ENCODE peak calls at places on chromosomes 7 and 10, in eight cellular contexts. W is brain microvascular endothelial cell; H is AG04450; R is cardiac fibroblast; M is activated CD8-positive, alpha-beta T cell treated with anti-CD3 and anti-CD28 coated beads for 36 hours; B is PC-3; J is fibroblast of the aortic adventitia; A is kidney. U is an unnamed sample.

GRCh38 chr10:125786547-125786946 is 10.9 kb upstream of the MMP21 start:
- DNase-seq in H (no peak), B (no peak), J (no peak), W (no peak), A (no peak), R (no peak), M (no peak), U (no peak)

GRCh38 chr7:17099083-17099973 is 199.1 kb upstream of the AHR start:
- DNase-seq in M (no peak), J (peak), H (no peak), A (no peak), R (peak), W (no peak), B (peak), U (no peak)

GRCh38 chr7:26449175-26450165 is 157.8 kb downstream of the SNX10 start:
- DNase-seq in R (peak), M (no peak), J (peak), W (peak), H (no peak), B (peak), A (no peak), U (no peak)

GRCh38 chr7:30469303-30469702 is 9.3 kb downstream of the NOD1 start:
- DNase-seq in H (peak), R (peak), A (no peak), W (peak), B (no peak), J (peak), M (no peak), U (no peak)

GRCh38 chr10:132984801-132985545 is 42.6 kb upstream of the CFAP46 start:
- DNase-seq in H (no peak), M (no peak), A (peak), B (peak), J (peak), R (no peak), W (no peak), U (no peak)

GRCh38 chr10:70932415-70933196 is 44.2 kb upstream of the PCBD1 start:
- DNase-seq in R (no peak), J (no peak), B (no peak), H (no peak), A (no peak), W (no peak), M (no peak), U (no peak)

GRCh38 chr10:113059001-113059780 is 109.1 kb downstream of the TCF7L2 start:
- DNase-seq in B (no peak), A (no peak), J (peak), W (no peak), H (peak), R (peak), M (no peak), U (no peak)

GRCh38 chr7:24800667-24801066 is 43.4 kb upstream of the GSDME start:
- DNase-seq in R (no peak), W (no peak), H (no peak), A (no peak), B (no peak), M (no peak), J (no peak), U (no peak)

GRCh38 chr7:157007470-157008066 is 2.9 kb downstream of the MNX1 start:
- DNase-seq in A (no peak), H (no peak), B (no peak), M (no peak), J (no peak), W (no peak), R (no peak), U (no peak)

GRCh38 chr10:113094114-113094486 is 144.1 kb downstream of the TCF7L2 start:
- DNase-seq in B (peak), R (peak), A (no peak), H (no peak), M (no peak), J (no peak), W (no peak), U (no peak)

GRCh38 chr7:7970620-7971307 is 2.2 kb downstream of the GLCCI1 start:
- DNase-seq in R (peak), M (no peak), H (no peak), J (peak), W (no peak), B (peak), A (no peak), U (no peak)

GRCh38 chr7:105164751-105165150 is 150.7 kb downstream of the KMT2E start:
- DNase-seq in R (no peak), B (no peak), W (no peak), H (no peak), A (no peak), M (no peak), J (no peak), U (no peak)

GRCh38 chr10:123833170-123833850 is 58.3 kb downstream of the CPXM2 start:
- DNase-seq in J (no peak), H (no peak), A (no peak), R (no peak), B (no peak), M (no peak), W (no peak), U (no peak)

GRCh38 chr10:123837771-123838170 is 53.8 kb downstream of the CPXM2 start:
- DNase-seq in B (no peak), A (no peak), W (no peak), R (no peak), H (no peak), M (no peak), J (no peak), U (no peak)

GRCh38 chr10:123835575-123835974 is 56.0 kb downstream of the CPXM2 start:
- DNase-seq in B (no peak), J (peak), M (no peak), R (no peak), A (no peak), W (no peak), H (no peak), U (peak)

GRCh38 chr10:123838596-123839310 is 52.9 kb downstream of the CPXM2 start:
- DNase-seq in B (no peak), W (no peak), M (no peak), J (no peak), H (no peak), A (no peak), R (no peak), U (no peak)

GRCh38 chr10:123836418-123837145 is 55.0 kb downstream of the CPXM2 start:
- DNase-seq in J (no peak), M (no peak), H (no peak), W (no peak), B (no peak), R (no peak), A (no peak), U (no peak)
- TF ChIP-seq CTCF in J (no peak), M (no peak), H (no peak), W (no peak), B (no peak), R (no peak), A (no peak), U (no peak)

GRCh38 chr10:67306588-67307205 is 380.9 kb downstream of the LRRTM3 start:
- DNase-seq in M (no peak), H (no peak), J (no peak), A (no peak), W (peak), B (peak), R (peak), U (peak)
- TF ChIP-seq CTCF in M (peak), H (peak), J (no peak), A (no peak), W (peak), B (peak), R (peak), U (peak)

GRCh38 chr10:60267802-60268201 is 121.9 kb downstream of the ANK3 start:
- DNase-seq in M (no peak), A (no peak), J (no peak), H (no peak), W (no peak), R (no peak), B (no peak), U (no peak)
- TF ChIP-seq CTCF in M (no peak), A (no peak), J (no peak), H (no peak), W (no peak), R (no peak), B (no peak), U (no peak)

GRCh38 chr10:89466599-89467035 is 52.2 kb downstream of the IFIT5 start:
- DNase-seq in R (peak), J (peak), W (peak), A (no peak), M (no peak), B (peak), H (no peak), U (no peak)
- TF ChIP-seq CTCF in R (peak), J (peak), W (peak), A (peak), M (no peak), B (peak), H (peak), U (peak)

GRCh38 chr7:90720970-90721768 is 125.0 kb downstream of the CDK14 start:
- DNase-seq in B (no peak), J (peak), W (peak), R (peak), H (no peak), A (no peak), M (no peak), U (no peak)
- TF ChIP-seq CTCF in B (no peak), J (no peak), W (no peak), R (no peak), H (no peak), A (no peak), M (no peak), U (no peak)

GRCh38 chr10:105726149-105726548 is 1085.1 kb downstream of the SORCS3 start:
- DNase-seq in M (no peak), R (no peak), A (no peak), W (no peak), H (no peak), B (no peak), J (no peak), U (no peak)
- TF ChIP-seq CTCF in M (no peak), R (no peak), A (no peak), W (no peak), H (no peak), B (no peak), J (no peak), U (no peak)

GRCh38 chr10:5662708-5663579 is 3.5 kb downstream of the ASB13 start:
- DNase-seq in A (no peak), M (no peak), B (no peak), R (no peak), H (no peak), W (no peak), J (no peak), U (no peak)

GRCh38 chr10:5666324-5667220 is at the start of gene ASB13:
- DNase-seq in M (peak), R (peak), W (no peak), A (peak), J (peak), B (peak), H (no peak), U (peak)

GRCh38 chr10:5665380-5666323 is 743 bp downstream of the ASB13 start:
- DNase-seq in B (no peak), W (no peak), A (peak), J (peak), M (no peak), R (peak), H (no peak), U (peak)

GRCh38 chr10:5661043-5661442 is 5.4 kb downstream of the ASB13 start:
- DNase-seq in J (no peak), B (no peak), R (no peak), W (no peak), M (no peak), A (no peak), H (no peak), U (no peak)

DNA sequence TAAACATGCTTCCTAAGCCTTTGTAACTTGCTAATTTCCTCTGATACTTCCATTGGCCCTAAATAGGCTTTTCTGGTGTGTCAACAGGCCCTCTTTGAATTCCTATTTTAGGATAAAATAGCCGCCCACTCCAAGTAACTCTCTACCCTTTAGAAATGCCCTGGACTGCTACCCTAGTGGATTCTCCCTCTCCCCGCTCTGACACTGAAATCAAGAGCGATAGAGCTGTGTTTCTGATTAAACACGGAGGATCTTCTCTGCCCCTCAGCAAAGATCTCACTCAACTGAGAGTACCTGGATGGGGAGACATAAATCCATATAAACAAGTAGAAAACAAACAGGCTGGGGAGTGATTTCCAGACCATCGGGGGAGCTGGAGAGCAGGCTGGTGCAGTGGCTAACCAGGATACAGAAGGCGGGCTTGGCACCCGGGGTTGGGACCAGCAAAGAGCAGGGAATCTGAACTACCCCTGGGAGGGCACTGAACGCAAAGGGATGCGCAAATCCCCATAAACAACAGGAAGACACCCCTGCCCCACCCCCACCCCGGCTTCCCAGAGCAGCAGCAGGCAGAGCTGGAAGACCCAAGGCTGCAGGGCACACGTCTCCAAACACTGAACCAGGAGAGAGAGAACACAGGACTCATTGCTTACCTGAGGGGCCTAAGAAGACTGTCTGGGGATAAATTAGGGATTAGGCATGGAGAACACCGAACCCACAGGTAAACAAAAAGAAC is 2.5 kb downstream of the ASB13 start:
- DNase-seq in J (no peak), M (no peak), B (no peak), R (no peak), W (no peak), A (no peak), H (no peak), U (no peak)
- TF ChIP-seq CTCF in J (no peak), M (no peak), B (no peak), R (no peak), W (no peak), A (no peak), H (peak), U (no peak)

DNA sequence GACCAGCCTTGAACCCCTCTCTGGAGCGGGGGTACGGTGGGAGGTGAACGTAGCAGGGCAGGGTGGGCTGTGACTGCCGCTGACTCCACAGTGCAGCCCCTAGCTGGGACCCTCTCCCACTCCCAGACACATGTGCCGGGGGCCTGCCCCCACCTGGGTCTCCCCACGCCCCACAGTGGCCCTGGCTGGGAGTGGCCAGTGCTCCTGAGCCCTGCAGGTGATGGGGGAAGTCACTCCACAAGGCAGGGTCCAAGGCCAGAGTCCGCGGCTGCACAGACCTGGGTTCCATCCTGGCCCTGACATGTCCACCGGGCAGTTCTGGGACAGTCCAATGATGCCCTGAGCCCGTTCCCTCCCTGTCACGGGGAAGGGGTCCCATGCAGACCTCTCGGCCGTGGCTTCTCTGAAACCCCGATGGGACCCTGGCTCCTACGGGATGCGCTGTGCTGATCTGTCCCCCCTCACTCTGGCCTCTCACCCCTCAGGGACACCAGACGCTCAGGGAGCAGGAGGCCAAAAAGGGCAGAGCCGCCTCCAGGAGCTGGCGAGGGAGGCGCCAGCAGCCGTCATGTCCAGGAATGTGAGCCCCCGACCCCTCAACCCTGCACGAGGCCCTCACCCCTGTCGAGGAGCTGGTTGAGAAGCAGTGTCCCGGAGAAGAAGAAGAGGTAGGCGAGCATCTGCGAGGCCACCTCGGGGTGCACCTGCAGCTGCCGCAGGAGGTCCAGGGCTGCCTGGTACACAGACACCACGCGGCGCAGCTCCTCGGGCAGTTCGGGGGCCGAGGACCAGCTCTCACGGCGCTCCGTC is 40.4 kb downstream of the AP5Z1 start:
- DNase-seq in H (no peak), M (no peak), A (no peak), W (no peak), B (no peak), J (no peak), R (no peak), U (no peak)
- TF ChIP-seq CTCF in H (no peak), M (no peak), A (no peak), W (peak), B (peak), J (no peak), R (no peak), U (no peak)

GRCh38 chr7:142745783-142746182 is 3.5 kb upstream of the PRSS1 start:
- DNase-seq in W (no peak), B (no peak), R (no peak), H (no peak), J (no peak), M (no peak), A (no peak), U (no peak)

GRCh38 chr7:142745091-142745635 is 4.1 kb upstream of the PRSS1 start:
- DNase-seq in A (no peak), W (peak), M (no peak), J (no peak), B (peak), H (no peak), R (peak), U (no peak)

DNA sequence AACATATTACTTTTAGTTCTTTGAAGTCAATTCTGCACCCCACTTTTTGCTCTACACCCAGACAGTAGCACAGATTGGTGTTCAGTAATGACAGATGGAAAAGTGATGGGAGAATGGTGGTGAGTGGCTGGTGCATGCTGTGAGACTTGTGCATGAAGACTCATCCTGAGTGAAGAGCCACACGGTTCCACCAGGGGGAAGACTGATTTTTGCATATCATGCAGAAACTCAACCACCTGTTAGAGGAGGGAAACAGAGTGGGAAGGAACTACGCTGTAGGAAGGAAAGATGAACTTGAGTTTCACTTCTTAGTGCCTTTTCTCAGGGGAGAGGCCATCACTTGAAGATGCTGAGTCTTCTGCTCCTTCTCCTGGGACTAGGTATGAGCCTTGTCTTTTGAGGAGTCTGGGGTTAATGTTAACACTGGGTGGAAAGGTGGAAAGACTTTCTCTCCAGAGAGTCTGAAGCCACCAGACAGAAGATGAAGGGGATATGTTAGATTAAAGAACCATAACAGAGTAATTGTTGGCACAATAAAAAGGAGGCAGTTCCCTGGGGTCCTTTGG is 9.3 kb upstream of the PRSS1 start:
- DNase-seq in H (no peak), J (no peak), W (no peak), R (no peak), B (peak), M (no peak), A (no peak), U (no peak)
- TF ChIP-seq CTCF in H (no peak), J (peak), W (peak), R (no peak), B (peak), M (no peak), A (no peak), U (peak)

GRCh38 chr10:79401015-79401921 is 44.2 kb downstream of the ZCCHC24 start:
- DNase-seq in W (no peak), M (no peak), R (no peak), A (peak), J (peak), B (no peak), H (no peak), U (no peak)

GRCh38 chr10:79402951-79403350 is 42.5 kb downstream of the ZCCHC24 start:
- DNase-seq in A (peak), W (no peak), H (no peak), B (peak), J (no peak), M (no peak), R (no peak), U (no peak)

GRCh38 chr10:79404231-79404609 is 41.2 kb downstream of the ZCCHC24 start:
- DNase-seq in M (no peak), J (peak), A (peak), B (peak), R (peak), H (peak), W (no peak), U (no peak)

GRCh38 chr10:79403441-79404230 is 41.8 kb downstream of the ZCCHC24 start:
- DNase-seq in W (no peak), B (peak), J (peak), R (no peak), A (peak), H (no peak), M (no peak), U (no peak)

DNA sequence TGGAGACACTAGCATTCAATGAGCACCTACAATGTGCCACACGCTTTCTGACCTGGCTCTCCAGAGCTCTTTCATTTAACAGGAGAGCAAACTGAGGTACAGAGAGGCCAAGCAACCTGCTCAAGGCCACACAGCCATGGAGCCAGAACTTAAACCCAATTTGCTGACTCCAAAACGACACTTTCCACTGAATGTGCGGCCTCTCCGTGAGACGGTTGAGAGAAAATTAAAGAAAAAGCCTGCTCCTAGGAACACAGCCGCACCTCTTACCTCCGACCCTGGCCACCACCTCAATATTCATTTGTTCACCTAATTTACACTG is 42.8 kb downstream of the ZCCHC24 start:
- DNase-seq in B (no peak), W (no peak), R (no peak), M (no peak), A (no peak), H (no peak), J (no peak), U (no peak)
- TF ChIP-seq CTCF in B (no peak), W (no peak), R (no peak), M (no peak), A (no peak), H (no peak), J (no peak), U (no peak)

U was measured in GM13977.